ENCODE peak calls at places on chromosomes 7 and 10, in six cellular contexts. R, F, V, N, K and W are unnamed samples.

GRCh38 chr7:151560243-151560642 is 40.5 kb upstream of the RHEB start:
- DNase-seq in V (no peak), R (no peak), N (no peak), K (no peak), F (no peak), W (no peak)

GRCh38 chr10:818010-818409 is 113.5 kb downstream of the LARP4B start:
- DNase-seq in R (peak; percentile 23), N (no peak), V (no peak), K (no peak), F (no peak), W (no peak)

GRCh38 chr10:79422178-79422892 is 23.1 kb downstream of the ZCCHC24 start:
- DNase-seq in R (peak; percentile 84), K (peak; percentile 92), F (no peak), V (no peak), N (no peak), W (no peak)

GRCh38 chr7:77538186-77538907 is 1.3 kb downstream of the PTPN12 start:
- DNase-seq in V (peak; percentile 94), R (peak; percentile 94), N (no peak), K (peak; percentile 97), F (peak; percentile 86), W (peak; percentile 51)

GRCh38 chr7:142012825-142013506 is 17.3 kb downstream of the MGAM start:
- DNase-seq in F (no peak), R (peak; percentile 10), V (no peak), N (no peak), K (no peak), W (no peak)

GRCh38 chr10:60649485-60650271 is 128.6 kb upstream of the CDK1 start:
- DNase-seq in R (no peak), V (no peak), N (no peak), F (no peak), K (no peak), W (no peak)

GRCh38 chr10:23338886-23339285 is 5.7 kb downstream of the C10orf67 start:
- DNase-seq in K (no peak), R (no peak), V (no peak), N (no peak), F (no peak), W (no peak)

GRCh38 chr7:152847491-152847890 is 87.9 kb downstream of the ACTR3B start:
- DNase-seq in V (no peak), F (no peak), K (no peak), R (no peak), N (no peak), W (no peak)

GRCh38 chr7:24378871-24379608 is 95.0 kb downstream of the NPY start:
- DNase-seq in V (peak; percentile 67), R (peak; percentile 76), K (peak; percentile 59), N (no peak), F (no peak), W (no peak)

GRCh38 chr7:2603388-2603965 is 28.3 kb upstream of the TTYH3 start:
- DNase-seq in F (no peak), K (no peak), N (no peak), R (no peak), V (no peak), W (no peak)

GRCh38 chr10:6297951-6298381 is 95.2 kb downstream of the PFKFB3 start:
- DNase-seq in V (peak; percentile 9), R (no peak), F (no peak), N (no peak), K (no peak), W (no peak)

GRCh38 chr10:12937527-12937926 is 64.0 kb downstream of the CCDC3 start:
- DNase-seq in K (no peak), R (no peak), F (no peak), N (no peak), V (no peak), W (no peak)

GRCh38 chr7:20232848-20233247 is 15.7 kb upstream of the MACC1 start:
- DNase-seq in R (no peak), V (no peak), F (no peak), N (no peak), K (no peak), W (no peak)

GRCh38 chr7:35003679-35004278 is 33.5 kb downstream of the DPY19L1 start:
- DNase-seq in R (peak; percentile 69), K (peak; percentile 92), F (no peak), V (peak; percentile 99), N (no peak), W (peak; percentile 61)

GRCh38 chr7:31948041-31948440 is 122.2 kb downstream of the PDE1C start:
- DNase-seq in K (peak; percentile 61), V (peak; percentile 87), N (no peak), F (no peak), R (peak; percentile 5), W (no peak)

GRCh38 chr10:33098966-33099663 is 141.1 kb upstream of the ITGB1 start:
- DNase-seq in K (no peak), V (no peak), R (no peak), F (no peak), N (no peak), W (no peak)

GRCh38 chr7:44445986-44446671 is 44.3 kb downstream of the NUDCD3 start:
- DNase-seq in N (no peak), V (no peak), F (no peak), K (no peak), R (no peak), W (no peak)

GRCh38 chr10:119658274-119658673 is 7.1 kb downstream of the BAG3 start:
- DNase-seq in N (peak; percentile 35), F (peak; percentile 80), K (peak; percentile 89), R (peak; percentile 88), V (no peak), W (peak; percentile 11)

GRCh38 chr10:70656489-70656888 is 15.8 kb upstream of the ADAMTS14 start:
- DNase-seq in F (no peak), K (peak; percentile 92), V (no peak), R (peak; percentile 96), N (peak; percentile 65), W (no peak)

GRCh38 chr10:33238643-33239042 is 95.8 kb downstream of the NRP1 start:
- DNase-seq in R (no peak), V (no peak), K (peak; percentile 52), F (no peak), N (no peak), W (no peak)

GRCh38 chr10:115802911-115803310 is 470.1 kb downstream of the GFRA1 start:
- DNase-seq in K (no peak), F (no peak), V (no peak), N (no peak), R (no peak), W (no peak)

GRCh38 chr10:96377816-96378294 is 19.1 kb upstream of the OPALIN start:
- DNase-seq in K (no peak), N (no peak), R (peak; percentile 37), F (peak; percentile 75), V (peak; percentile 11), W (no peak)

GRCh38 chr7:147432068-147432467 is 1158.5 kb upstream of the C7orf33 start:
- DNase-seq in N (no peak), R (peak; percentile 66), F (no peak), K (peak; percentile 59), V (no peak), W (no peak)

GRCh38 chr10:2214035-2214434 is 476.7 kb upstream of the ADARB2 start:
- DNase-seq in R (no peak), F (no peak), N (no peak), K (peak; percentile 2), V (no peak), W (no peak)

GRCh38 chr7:30140456-30140855 is 5.7 kb downstream of the MTURN start:
- DNase-seq in R (no peak), F (no peak), V (no peak), N (no peak), K (no peak), W (no peak)

GRCh38 chr7:157467496-157468212 is 130.8 kb downstream of the DNAJB6 start:
- DNase-seq in V (no peak), N (no peak), R (no peak), F (no peak), K (no peak), W (no peak)

GRCh38 chr7:2668401-2668800 is 19.6 kb upstream of the AMZ1 start:
- DNase-seq in F (peak; percentile 44), N (no peak), V (no peak), R (peak; percentile 24), K (peak; percentile 90), W (no peak)

GRCh38 chr10:69567920-69568319 is 5.3 kb downstream of the NEUROG3 start:
- DNase-seq in R (peak; percentile 80), K (peak; percentile 73), V (peak; percentile 38), N (peak; percentile 51), F (no peak), W (no peak)

GRCh38 chr10:48399056-48399541 is 92.6 kb downstream of the MAPK8 start:
- DNase-seq in N (no peak), K (no peak), F (no peak), R (no peak), V (no peak), W (no peak)

GRCh38 chr10:4541292-4541691 is 284.7 kb upstream of the AKR1E2 start:
- DNase-seq in V (peak; percentile 85), F (no peak), N (no peak), K (peak; percentile 96), R (peak; percentile 92), W (no peak)